ENCODE peak calls at places on chromosomes 2 and 18, in seven cellular contexts. W is GM23248, A is iris pigment epithelial cell, G is LoVo, Z is AG09319, N is epithelial cell of proximal tubule, V is HEK293T. P is an unnamed sample.

GRCh38 chr2:183359867-183360266 is 235.6 kb downstream of the NUP35 start:
- DNase-seq in N (no peak), W (peak), Z (no peak), A (peak), V (no peak), G (no peak), P (no peak)

GRCh38 chr2:136117909-136118818 is at the start of gene CXCR4:
- DNase-seq in W (peak), G (peak), V (peak), A (peak), Z (no peak), N (no peak), P (peak)

GRCh38 chr18:59918320-59918755 is 18.5 kb downstream of the PMAIP1 start:
- DNase-seq in A (peak), Z (no peak), G (peak), N (no peak), W (peak), V (peak), P (peak)

GRCh38 chr18:79519751-79520472 is 124.2 kb downstream of the NFATC1 start:
- DNase-seq in G (no peak), Z (no peak), V (no peak), W (no peak), A (peak), N (no peak), P (no peak)

GRCh38 chr2:122412360-122412759 is 656.9 kb downstream of the TSN start:
- DNase-seq in W (no peak), N (no peak), V (no peak), A (no peak), G (no peak), Z (no peak), P (peak)

GRCh38 chr2:230358305-230358704 is 31.3 kb downstream of the SP140L start:
- DNase-seq in Z (no peak), W (peak), G (no peak), V (no peak), A (peak), N (no peak), P (no peak)

GRCh38 chr2:10047616-10048500 is 4.5 kb downstream of the KLF11 start:
- DNase-seq in W (no peak), A (no peak), G (no peak), N (no peak), V (no peak), Z (no peak), P (no peak)

GRCh38 chr2:160464996-160465395 is 28.6 kb downstream of the RBMS1 start:
- DNase-seq in W (peak), N (no peak), A (no peak), V (no peak), Z (no peak), G (no peak), P (no peak)

GRCh38 chr2:125516496-125517109 is 1139.4 kb upstream of the GYPC start:
- DNase-seq in N (no peak), A (peak), V (peak), W (peak), Z (no peak), G (peak), P (peak)

GRCh38 chr2:123051136-123051535 is 974.0 kb upstream of the CNTNAP5 start:
- DNase-seq in G (no peak), V (no peak), A (no peak), W (no peak), N (no peak), Z (no peak), P (no peak)

GRCh38 chr2:95266781-95267430 is 7.3 kb upstream of the PROM2 start:
- DNase-seq in A (no peak), G (no peak), W (no peak), V (no peak), Z (no peak), N (no peak), P (no peak)

GRCh38 chr2:45119038-45119437 is 109.8 kb upstream of the SIX2 start:
- DNase-seq in Z (no peak), V (no peak), A (peak), W (peak), G (no peak), N (peak), P (no peak)

GRCh38 chr2:162317910-162318279 is 589 bp downstream of the IFIH1 start:
- DNase-seq in N (no peak), W (peak), A (no peak), G (peak), Z (no peak), V (peak), P (no peak)

GRCh38 chr2:203694186-203694585 is 12.3 kb upstream of the CD28 start:
- DNase-seq in V (no peak), A (no peak), W (no peak), Z (no peak), G (no peak), N (no peak), P (no peak)

GRCh38 chr2:26649992-26650712 is 9.0 kb upstream of the CIB4 start:
- DNase-seq in A (no peak), G (no peak), N (no peak), Z (no peak), V (no peak), W (no peak), P (no peak)

GRCh38 chr2:144161061-144161460 is 358.9 kb downstream of the ZEB2 start:
- DNase-seq in G (no peak), A (no peak), Z (no peak), W (no peak), V (no peak), N (no peak), P (no peak)

GRCh38 chr2:136901732-136902131 is 136.4 kb downstream of the THSD7B start:
- DNase-seq in A (no peak), Z (no peak), W (no peak), N (no peak), V (no peak), G (no peak), P (no peak)